ENCODE peak calls at places on chromosomes 2 and 18, in ten cellular contexts. One of them, this sample, is unnamed.

GRCh38 chr2:112121682-112122254 is 16.4 kb upstream of the FBLN7 start:
- DNase-seq in Peyer's patch: no peak
- DNase-seq in fibroblast of the aortic adventitia: peak
- DNase-seq in cardiac muscle cell: peak
- DNase-seq in sigmoid colon: no peak
- DNase-seq in foreskin fibroblast: peak
- DNase-seq in hepatocyte: peak
- DNase-seq in tibial artery: no peak
- DNase-seq in mesenchymal stem cell: peak
- DNase-seq in adrenal gland: peak
- DNase-seq in this sample: no peak

GRCh38 chr2:219968685-219969345 is 341.4 kb downstream of the SLC4A3 start:
- DNase-seq in sigmoid colon: no peak
- DNase-seq in hepatocyte: no peak
- DNase-seq in fibroblast of the aortic adventitia: no peak
- DNase-seq in adrenal gland: no peak
- DNase-seq in cardiac muscle cell: no peak
- DNase-seq in tibial artery: no peak
- DNase-seq in Peyer's patch: no peak
- DNase-seq in foreskin fibroblast: no peak
- DNase-seq in mesenchymal stem cell: no peak
- DNase-seq in this sample: no peak

GRCh38 chr2:11746376-11746806 is at the start of gene LPIN1:
- DNase-seq in mesenchymal stem cell: peak
- DNase-seq in cardiac muscle cell: peak
- DNase-seq in sigmoid colon: peak
- DNase-seq in hepatocyte: peak
- DNase-seq in foreskin fibroblast: peak
- DNase-seq in Peyer's patch: peak
- DNase-seq in fibroblast of the aortic adventitia: peak
- DNase-seq in adrenal gland: peak
- DNase-seq in tibial artery: peak
- DNase-seq in this sample: peak

GRCh38 chr18:48356151-48356745 is 52.9 kb downstream of the ZBTB7C start:
- DNase-seq in hepatocyte: no peak
- DNase-seq in Peyer's patch: no peak
- DNase-seq in sigmoid colon: peak
- DNase-seq in adrenal gland: no peak
- DNase-seq in cardiac muscle cell: no peak
- DNase-seq in mesenchymal stem cell: no peak
- DNase-seq in tibial artery: no peak
- DNase-seq in foreskin fibroblast: no peak
- DNase-seq in fibroblast of the aortic adventitia: no peak
- DNase-seq in this sample: peak

GRCh38 chr18:22507055-22507454 is 89.3 kb upstream of the CTAGE1 start:
- DNase-seq in sigmoid colon: no peak
- DNase-seq in tibial artery: no peak
- DNase-seq in cardiac muscle cell: no peak
- DNase-seq in Peyer's patch: no peak
- DNase-seq in adrenal gland: no peak
- DNase-seq in fibroblast of the aortic adventitia: no peak
- DNase-seq in hepatocyte: no peak
- DNase-seq in mesenchymal stem cell: peak
- DNase-seq in foreskin fibroblast: no peak
- DNase-seq in this sample: no peak

GRCh38 chr2:63661076-63661475 is 72.3 kb downstream of the MDH1 start:
- DNase-seq in adrenal gland: no peak
- DNase-seq in Peyer's patch: no peak
- DNase-seq in cardiac muscle cell: no peak
- DNase-seq in fibroblast of the aortic adventitia: peak
- DNase-seq in hepatocyte: peak
- DNase-seq in tibial artery: no peak
- DNase-seq in sigmoid colon: no peak
- DNase-seq in mesenchymal stem cell: peak
- DNase-seq in foreskin fibroblast: peak
- DNase-seq in this sample: no peak

GRCh38 chr2:158095269-158095668 is 6.4 kb upstream of the UPP2 start:
- DNase-seq in hepatocyte: no peak
- DNase-seq in cardiac muscle cell: no peak
- DNase-seq in Peyer's patch: no peak
- DNase-seq in fibroblast of the aortic adventitia: no peak
- DNase-seq in sigmoid colon: no peak
- DNase-seq in tibial artery: no peak
- DNase-seq in adrenal gland: no peak
- DNase-seq in foreskin fibroblast: no peak
- DNase-seq in mesenchymal stem cell: no peak
- DNase-seq in this sample: no peak

GRCh38 chr2:12074126-12074883 is 327.9 kb downstream of the LPIN1 start:
- DNase-seq in tibial artery: no peak
- DNase-seq in mesenchymal stem cell: no peak
- DNase-seq in sigmoid colon: no peak
- DNase-seq in foreskin fibroblast: no peak
- DNase-seq in adrenal gland: no peak
- DNase-seq in Peyer's patch: no peak
- DNase-seq in cardiac muscle cell: no peak
- DNase-seq in fibroblast of the aortic adventitia: no peak
- DNase-seq in hepatocyte: no peak
- DNase-seq in this sample: no peak

GRCh38 chr2:70995227-70995729 is 605 bp upstream of the TEX261 start:
- DNase-seq in tibial artery: no peak
- DNase-seq in fibroblast of the aortic adventitia: peak
- DNase-seq in foreskin fibroblast: peak
- DNase-seq in sigmoid colon: peak
- DNase-seq in hepatocyte: peak
- DNase-seq in adrenal gland: peak
- DNase-seq in mesenchymal stem cell: peak
- DNase-seq in Peyer's patch: no peak
- DNase-seq in cardiac muscle cell: peak
- DNase-seq in this sample: peak

DNA sequence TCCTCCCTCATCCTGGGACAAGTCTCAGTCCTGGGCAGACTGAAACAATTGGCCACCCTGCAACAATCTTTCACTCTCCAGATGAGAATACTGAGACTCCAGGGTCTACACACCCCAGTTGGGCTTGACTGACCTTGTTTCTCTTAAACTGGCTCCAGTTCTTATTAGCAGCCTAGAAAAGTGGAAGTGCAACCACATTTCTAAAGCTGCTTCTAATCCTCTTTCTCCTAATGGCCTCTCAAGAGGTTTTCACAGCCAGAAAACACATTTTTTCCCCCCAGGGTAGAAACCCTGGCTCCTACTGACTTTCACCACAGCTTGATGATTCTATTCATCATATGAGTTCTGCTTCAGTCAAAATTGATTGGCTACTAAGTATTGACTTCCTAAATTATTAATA is 45.8 kb downstream of the SLC4A5 start:
- DNase-seq in cardiac muscle cell: no peak
- DNase-seq in tibial artery: no peak
- DNase-seq in adrenal gland: no peak
- DNase-seq in sigmoid colon: no peak
- DNase-seq in Peyer's patch: no peak
- DNase-seq in foreskin fibroblast: no peak
- DNase-seq in mesenchymal stem cell: no peak
- DNase-seq in fibroblast of the aortic adventitia: no peak
- DNase-seq in hepatocyte: no peak
- DNase-seq in this sample: no peak
- H3K4me3 ChIP-seq in cardiac muscle cell: no peak
- H3K4me3 ChIP-seq in tibial artery: no peak
- H3K4me3 ChIP-seq in adrenal gland: no peak
- H3K4me3 ChIP-seq in sigmoid colon: no peak
- H3K4me3 ChIP-seq in Peyer's patch: no peak
- H3K4me3 ChIP-seq in foreskin fibroblast: no peak
- H3K4me3 ChIP-seq in mesenchymal stem cell: no peak
- H3K4me3 ChIP-seq in fibroblast of the aortic adventitia: no peak
- H3K4me3 ChIP-seq in hepatocyte: no peak
- H3K4me3 ChIP-seq in this sample: no peak

GRCh38 chr2:221529177-221529942 is 42.7 kb downstream of the EPHA4 start:
- DNase-seq in Peyer's patch: no peak
- DNase-seq in tibial artery: no peak
- DNase-seq in foreskin fibroblast: no peak
- DNase-seq in mesenchymal stem cell: no peak
- DNase-seq in hepatocyte: no peak
- DNase-seq in cardiac muscle cell: no peak
- DNase-seq in adrenal gland: no peak
- DNase-seq in fibroblast of the aortic adventitia: no peak
- DNase-seq in sigmoid colon: no peak
- DNase-seq in this sample: no peak
- H3K4me3 ChIP-seq in Peyer's patch: no peak
- H3K4me3 ChIP-seq in tibial artery: no peak
- H3K4me3 ChIP-seq in foreskin fibroblast: no peak
- H3K4me3 ChIP-seq in mesenchymal stem cell: no peak
- H3K4me3 ChIP-seq in hepatocyte: no peak
- H3K4me3 ChIP-seq in cardiac muscle cell: no peak
- H3K4me3 ChIP-seq in adrenal gland: no peak
- H3K4me3 ChIP-seq in fibroblast of the aortic adventitia: no peak
- H3K4me3 ChIP-seq in sigmoid colon: no peak
- H3K4me3 ChIP-seq in this sample: no peak

GRCh38 chr2:240232264-240232915 is 91.9 kb upstream of the OTOS start:
- DNase-seq in sigmoid colon: no peak
- DNase-seq in hepatocyte: no peak
- DNase-seq in mesenchymal stem cell: no peak
- DNase-seq in fibroblast of the aortic adventitia: no peak
- DNase-seq in foreskin fibroblast: no peak
- DNase-seq in cardiac muscle cell: no peak
- DNase-seq in tibial artery: peak
- DNase-seq in adrenal gland: no peak
- DNase-seq in Peyer's patch: no peak
- DNase-seq in this sample: no peak

GRCh38 chr2:240234503-240234951 is 94.1 kb upstream of the OTOS start:
- DNase-seq in cardiac muscle cell: no peak
- DNase-seq in fibroblast of the aortic adventitia: no peak
- DNase-seq in foreskin fibroblast: no peak
- DNase-seq in mesenchymal stem cell: peak
- DNase-seq in tibial artery: peak
- DNase-seq in sigmoid colon: no peak
- DNase-seq in Peyer's patch: no peak
- DNase-seq in adrenal gland: no peak
- DNase-seq in hepatocyte: no peak
- DNase-seq in this sample: peak

GRCh38 chr2:240233891-240234502 is 93.5 kb upstream of the OTOS start:
- DNase-seq in Peyer's patch: peak
- DNase-seq in mesenchymal stem cell: peak
- DNase-seq in adrenal gland: peak
- DNase-seq in tibial artery: peak
- DNase-seq in sigmoid colon: peak
- DNase-seq in cardiac muscle cell: no peak
- DNase-seq in foreskin fibroblast: no peak
- DNase-seq in fibroblast of the aortic adventitia: no peak
- DNase-seq in hepatocyte: no peak
- DNase-seq in this sample: peak

GRCh38 chr2:240231838-240232244 is 91.4 kb upstream of the OTOS start:
- DNase-seq in sigmoid colon: peak
- DNase-seq in hepatocyte: no peak
- DNase-seq in cardiac muscle cell: no peak
- DNase-seq in mesenchymal stem cell: no peak
- DNase-seq in adrenal gland: no peak
- DNase-seq in fibroblast of the aortic adventitia: no peak
- DNase-seq in foreskin fibroblast: no peak
- DNase-seq in tibial artery: peak
- DNase-seq in Peyer's patch: peak
- DNase-seq in this sample: no peak

GRCh38 chr2:240232961-240233890 is 92.8 kb upstream of the OTOS start:
- DNase-seq in mesenchymal stem cell: peak
- DNase-seq in cardiac muscle cell: peak
- DNase-seq in sigmoid colon: peak
- DNase-seq in tibial artery: peak
- DNase-seq in foreskin fibroblast: peak
- DNase-seq in hepatocyte: peak
- DNase-seq in fibroblast of the aortic adventitia: peak
- DNase-seq in Peyer's patch: peak
- DNase-seq in adrenal gland: peak
- DNase-seq in this sample: peak
- H3K4me3 ChIP-seq in mesenchymal stem cell: no peak
- H3K4me3 ChIP-seq in cardiac muscle cell: no peak
- H3K4me3 ChIP-seq in sigmoid colon: peak
- H3K4me3 ChIP-seq in tibial artery: peak
- H3K4me3 ChIP-seq in foreskin fibroblast: peak
- H3K4me3 ChIP-seq in hepatocyte: no peak
- H3K4me3 ChIP-seq in fibroblast of the aortic adventitia: peak
- H3K4me3 ChIP-seq in Peyer's patch: peak
- H3K4me3 ChIP-seq in adrenal gland: peak
- H3K4me3 ChIP-seq in this sample: peak

GRCh38 chr2:55123851-55124269 is 73.6 kb upstream of the RTN4 start:
- DNase-seq in tibial artery: no peak
- DNase-seq in sigmoid colon: no peak
- DNase-seq in foreskin fibroblast: no peak
- DNase-seq in mesenchymal stem cell: no peak
- DNase-seq in cardiac muscle cell: no peak
- DNase-seq in adrenal gland: no peak
- DNase-seq in hepatocyte: no peak
- DNase-seq in fibroblast of the aortic adventitia: no peak
- DNase-seq in Peyer's patch: no peak
- DNase-seq in this sample: no peak

GRCh38 chr2:55118643-55119065 is 68.4 kb upstream of the RTN4 start:
- DNase-seq in tibial artery: no peak
- DNase-seq in Peyer's patch: no peak
- DNase-seq in foreskin fibroblast: no peak
- DNase-seq in cardiac muscle cell: no peak
- DNase-seq in adrenal gland: no peak
- DNase-seq in mesenchymal stem cell: no peak
- DNase-seq in sigmoid colon: no peak
- DNase-seq in fibroblast of the aortic adventitia: no peak
- DNase-seq in hepatocyte: no peak
- DNase-seq in this sample: no peak

GRCh38 chr2:55119711-55120487 is 69.6 kb upstream of the RTN4 start:
- DNase-seq in foreskin fibroblast: peak
- DNase-seq in cardiac muscle cell: no peak
- DNase-seq in sigmoid colon: no peak
- DNase-seq in Peyer's patch: no peak
- DNase-seq in tibial artery: no peak
- DNase-seq in mesenchymal stem cell: peak
- DNase-seq in fibroblast of the aortic adventitia: no peak
- DNase-seq in adrenal gland: no peak
- DNase-seq in hepatocyte: no peak
- DNase-seq in this sample: no peak

GRCh38 chr2:55116966-55117365 is 66.7 kb upstream of the RTN4 start:
- DNase-seq in sigmoid colon: no peak
- DNase-seq in hepatocyte: no peak
- DNase-seq in tibial artery: no peak
- DNase-seq in cardiac muscle cell: no peak
- DNase-seq in foreskin fibroblast: no peak
- DNase-seq in mesenchymal stem cell: no peak
- DNase-seq in Peyer's patch: no peak
- DNase-seq in adrenal gland: no peak
- DNase-seq in fibroblast of the aortic adventitia: no peak
- DNase-seq in this sample: no peak

DNA sequence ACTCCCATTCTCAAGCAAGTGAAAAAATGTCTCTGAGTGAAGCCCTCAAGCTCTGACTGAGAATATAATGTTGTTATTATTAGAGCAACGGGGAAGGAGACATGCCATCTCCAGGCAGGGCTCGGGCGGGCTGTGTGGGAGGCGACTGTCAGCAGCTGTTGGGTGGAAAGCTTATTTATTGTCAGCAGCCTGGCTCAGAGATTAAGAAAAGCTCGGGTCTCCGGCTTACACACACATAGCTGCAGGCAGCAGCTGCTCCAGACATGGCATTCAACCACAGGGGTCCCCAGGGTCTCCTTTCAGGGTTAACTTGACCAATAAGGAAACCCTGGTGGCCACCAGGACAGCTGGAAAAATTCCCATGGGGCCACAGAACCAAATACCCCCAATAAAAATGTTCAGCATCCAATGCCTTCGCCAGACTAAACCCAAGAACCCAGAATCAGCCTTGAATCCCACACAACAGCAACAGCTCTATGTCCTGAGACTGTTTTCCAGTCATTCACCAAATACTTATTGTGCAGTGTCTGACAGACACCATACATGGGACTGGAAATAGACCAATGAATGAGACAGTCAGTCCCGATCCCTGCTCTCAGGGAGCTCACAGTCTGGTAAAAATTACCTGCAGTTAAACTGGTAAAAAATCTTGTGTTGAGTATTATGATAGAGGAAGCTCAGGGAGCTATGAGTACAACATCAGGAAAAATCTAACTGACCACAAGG is 70.5 kb upstream of the RTN4 start:
- DNase-seq in cardiac muscle cell: peak
- DNase-seq in hepatocyte: peak
- DNase-seq in fibroblast of the aortic adventitia: peak
- DNase-seq in mesenchymal stem cell: peak
- DNase-seq in foreskin fibroblast: peak
- DNase-seq in sigmoid colon: no peak
- DNase-seq in adrenal gland: no peak
- DNase-seq in Peyer's patch: no peak
- DNase-seq in tibial artery: peak
- DNase-seq in this sample: no peak
- H3K4me3 ChIP-seq in cardiac muscle cell: no peak
- H3K4me3 ChIP-seq in hepatocyte: no peak
- H3K4me3 ChIP-seq in fibroblast of the aortic adventitia: no peak
- H3K4me3 ChIP-seq in mesenchymal stem cell: no peak
- H3K4me3 ChIP-seq in foreskin fibroblast: no peak
- H3K4me3 ChIP-seq in sigmoid colon: no peak
- H3K4me3 ChIP-seq in adrenal gland: no peak
- H3K4me3 ChIP-seq in Peyer's patch: no peak
- H3K4me3 ChIP-seq in tibial artery: no peak
- H3K4me3 ChIP-seq in this sample: no peak